ENCODE peak calls at places on chromosome 11, in eight cellular contexts. U, R, N, B, T, M, G and K are unnamed samples.

GRCh38 chr11:6693342-6694228 is 10.4 kb upstream of the MRPL17 start:
- DNase-seq in T (no peak), R (no peak), B (peak; percentile 80), M (no peak), G (peak; percentile 49), N (no peak), U (peak; percentile 93), K (peak; percentile 42)

GRCh38 chr11:104256525-104256924 is 92.6 kb upstream of the PDGFD start:
- DNase-seq in M (no peak), N (no peak), R (no peak), U (no peak), G (no peak), T (no peak), B (no peak), K (no peak)

GRCh38 chr11:1425439-1425838 is 35.7 kb downstream of the BRSK2 start:
- DNase-seq in M (no peak), R (no peak), U (no peak), B (no peak), T (no peak), N (no peak), G (no peak), K (no peak)

GRCh38 chr11:18987454-18988231 is 48.4 kb upstream of the MRGPRX1 start:
- DNase-seq in B (no peak), T (no peak), N (no peak), G (no peak), R (no peak), M (no peak), U (peak; percentile 47), K (no peak)

GRCh38 chr11:73477518-73477917 is 101.3 kb downstream of the RELT start:
- DNase-seq in M (no peak), G (no peak), N (no peak), R (no peak), U (no peak), B (no peak), T (no peak), K (no peak)

GRCh38 chr11:17256512-17256911 is 20.0 kb upstream of the NUCB2 start:
- DNase-seq in M (peak; percentile 95), T (no peak), R (no peak), G (no peak), B (peak; percentile 65), U (peak; percentile 77), N (no peak), K (peak; percentile 84)

GRCh38 chr11:111665779-111666178 is 63.5 kb downstream of the SIK2 start:
- DNase-seq in N (no peak), G (no peak), B (peak; percentile 57), T (no peak), M (no peak), R (no peak), U (peak; percentile 52), K (no peak)

GRCh38 chr11:116042125-116042524 is 537.9 kb upstream of the CADM1 start:
- DNase-seq in B (no peak), M (no peak), R (no peak), G (no peak), U (no peak), T (no peak), N (no peak), K (no peak)

GRCh38 chr11:95279921-95280861 is 49.2 kb upstream of the SESN3 start:
- DNase-seq in G (no peak), U (peak; percentile 20), R (no peak), M (no peak), B (no peak), T (peak; percentile 55), N (peak; percentile 15), K (no peak)

GRCh38 chr11:33089776-33090175 is 50.4 kb downstream of the TCP11L1 start:
- DNase-seq in U (no peak), G (no peak), N (no peak), B (peak; percentile 9), R (no peak), M (no peak), T (no peak), K (no peak)

GRCh38 chr11:93525601-93526000 is 17.6 kb downstream of the SMCO4 start:
- DNase-seq in M (no peak), R (no peak), T (no peak), N (no peak), G (no peak), U (peak; percentile 20), B (peak; percentile 4), K (no peak)

GRCh38 chr11:48034926-48035876 is 54.8 kb downstream of the PTPRJ start:
- DNase-seq in R (peak; percentile 52), M (no peak), N (peak; percentile 21), T (peak; percentile 47), B (no peak), G (no peak), U (peak; percentile 58), K (no peak)

GRCh38 chr11:90219438-90219837 is 3.4 kb downstream of the CHORDC1 start:
- DNase-seq in G (no peak), B (no peak), T (no peak), M (no peak), R (no peak), U (no peak), N (no peak), K (no peak)

GRCh38 chr11:18368236-18368635 is 26.1 kb upstream of the LDHA start:
- DNase-seq in T (no peak), M (no peak), R (no peak), B (peak; percentile 52), G (no peak), N (no peak), U (no peak), K (no peak)

GRCh38 chr11:133082851-133083488 is 449.3 kb downstream of the OPCML start:
- DNase-seq in G (peak; percentile 27), R (peak; percentile 49), T (peak; percentile 70), N (peak; percentile 87), B (peak; percentile 39), U (peak; percentile 28), M (no peak), K (no peak)

GRCh38 chr11:47923667-47924066 is 56.7 kb upstream of the PTPRJ start:
- DNase-seq in R (no peak), G (no peak), N (no peak), B (no peak), M (no peak), T (no peak), U (peak; percentile 53), K (no peak)

GRCh38 chr11:82756765-82757650 is 23.3 kb upstream of the FAM181B start:
- DNase-seq in T (no peak), N (peak; percentile 8), B (no peak), G (no peak), M (no peak), R (peak; percentile 62), U (no peak), K (no peak)

GRCh38 chr11:129681344-129682114 is 134.1 kb upstream of the TMEM45B start:
- DNase-seq in G (no peak), B (no peak), N (no peak), U (no peak), R (no peak), M (no peak), T (no peak), K (no peak)